ENCODE peak calls at places on chromosomes 7 and 10, in four cellular contexts. V is trophoblast cell; B is stomach; L is effector memory CD4-positive, alpha-beta T cell. K is an unnamed sample.

GRCh38 chr7:23298141-23298851 is 843 bp upstream of the MALSU1 start:
- DNase-seq in V (no peak), B (no peak), L (no peak), K (no peak)

GRCh38 chr7:5429253-5429856 is 5.7 kb upstream of the TNRC18 start:
- DNase-seq in V (no peak), B (peak), L (no peak), K (no peak)

GRCh38 chr7:100367676-100368613 is 5.3 kb upstream of the PILRA start:
- DNase-seq in V (no peak), B (no peak), L (no peak), K (no peak)

GRCh38 chr7:1283941-1284742 is 51.5 kb downstream of the UNCX start:
- DNase-seq in V (no peak), B (no peak), L (no peak), K (no peak)

GRCh38 chr7:55524558-55525310 is 47.6 kb downstream of the VOPP1 start:
- DNase-seq in V (no peak), B (peak), L (no peak), K (no peak)

GRCh38 chr10:133170092-133170491 is 10.1 kb downstream of the KNDC1 start:
- DNase-seq in V (no peak), B (peak), L (no peak), K (no peak)

GRCh38 chr10:44382131-44382858 is 2.6 kb downstream of the CXCL12 start:
- DNase-seq in V (no peak), B (peak), L (no peak), K (no peak)

GRCh38 chr7:122544463-122544862 is 154.5 kb downstream of the RNF133 start:
- DNase-seq in V (no peak), B (no peak), L (no peak), K (no peak)

GRCh38 chr10:84076047-84076388 is 63.3 kb upstream of the GHITM start:
- DNase-seq in V (no peak), B (no peak), L (no peak), K (no peak)

GRCh38 chr10:16787361-16787791 is 29.8 kb downstream of the RSU1 start:
- DNase-seq in V (no peak), B (no peak), L (peak), K (no peak)

GRCh38 chr7:92684274-92684673 is 94.1 kb upstream of the FAM133B start:
- DNase-seq in V (no peak), B (no peak), L (no peak), K (no peak)

GRCh38 chr10:85228726-85229125 is 900.3 kb downstream of the CCSER2 start:
- DNase-seq in V (no peak), B (no peak), L (no peak), K (no peak)

GRCh38 chr10:120949511-120950102 is 98.4 kb downstream of the WDR11 start:
- DNase-seq in V (no peak), B (no peak), L (no peak), K (no peak)

GRCh38 chr10:112950714-112951348 is 784 bp downstream of the TCF7L2 start:
- DNase-seq in V (peak), B (no peak), L (no peak), K (peak)

GRCh38 chr10:92594194-92594593 is 1.3 kb downstream of the KIF11 start:
- DNase-seq in V (no peak), B (no peak), L (no peak), K (peak)

GRCh38 chr7:151403764-151404163 is 6.1 kb downstream of the WDR86 start:
- DNase-seq in V (no peak), B (no peak), L (no peak), K (no peak)

GRCh38 chr10:122302315-122302714 is 31.2 kb downstream of the BTBD16 start:
- DNase-seq in V (no peak), B (no peak), L (no peak), K (no peak)

GRCh38 chr10:12507165-12507870 is 158.0 kb downstream of the CAMK1D start:
- DNase-seq in V (no peak), B (peak), L (no peak), K (peak)

GRCh38 chr7:132469681-132470080 is 106.6 kb downstream of the PLXNA4 start:
- DNase-seq in V (no peak), B (no peak), L (no peak), K (no peak)

GRCh38 chr10:69742928-69743602 is 58.6 kb upstream of the COL13A1 start:
- DNase-seq in V (no peak), B (no peak), L (no peak), K (no peak)

GRCh38 chr7:26440993-26441636 is 149.5 kb downstream of the SNX10 start:
- DNase-seq in V (no peak), B (no peak), L (no peak), K (no peak)

GRCh38 chr7:137934941-137935848 is 66.7 kb downstream of the CREB3L2 start:
- DNase-seq in V (no peak), B (no peak), L (no peak), K (no peak)
- H3K4me3 ChIP-seq in V (no peak), B (peak), L (peak), K (no peak)

DNA sequence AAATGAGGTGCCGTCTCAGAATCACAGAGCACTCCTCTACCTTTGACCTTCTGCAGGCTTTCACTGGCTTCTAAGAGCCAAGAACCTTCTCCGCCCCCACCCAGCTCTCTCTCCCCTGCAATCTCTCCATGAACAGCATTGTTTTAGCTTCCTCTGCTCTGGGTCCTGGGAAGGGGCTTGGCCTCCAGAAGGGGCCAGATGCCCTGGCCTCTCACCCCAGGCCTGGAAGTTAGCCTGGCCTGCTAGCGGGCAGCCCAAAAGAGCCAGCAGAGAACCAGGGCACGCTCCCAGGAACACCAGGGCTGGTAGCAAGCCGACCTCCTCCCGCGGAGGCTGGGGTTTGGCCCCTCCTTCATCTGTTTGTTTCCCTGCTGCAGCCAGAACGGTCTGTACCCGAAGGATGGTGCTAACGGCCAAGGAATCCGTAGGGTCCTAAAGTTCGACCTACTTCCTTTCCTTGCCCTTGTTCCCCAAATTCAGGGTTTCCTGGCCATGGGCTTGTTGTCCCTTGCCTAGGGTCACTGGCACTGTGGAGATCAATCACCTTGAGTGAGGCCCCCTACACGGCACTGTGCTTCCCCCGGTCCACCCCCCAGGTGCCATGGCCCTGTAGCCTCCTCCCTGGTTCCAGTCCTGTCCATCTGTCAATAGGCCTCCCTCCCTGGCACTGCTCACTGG is 18.7 kb upstream of the DDIT4 start:
- DNase-seq in V (no peak), B (peak), L (no peak), K (no peak)
- H3K4me3 ChIP-seq in V (no peak), B (no peak), L (peak), K (no peak)

GRCh38 chr7:37320840-37321468 is 127.7 kb downstream of the ELMO1 start:
- DNase-seq in V (peak), B (no peak), L (no peak), K (no peak)
- H3K4me3 ChIP-seq in V (no peak), B (no peak), L (no peak), K (no peak)

GRCh38 chr10:64732372-64732715 is 1211.1 kb downstream of the REEP3 start:
- DNase-seq in V (no peak), B (no peak), L (no peak), K (no peak)

GRCh38 chr10:64731016-64731415 is 1209.8 kb downstream of the REEP3 start:
- DNase-seq in V (no peak), B (no peak), L (no peak), K (no peak)

DNA sequence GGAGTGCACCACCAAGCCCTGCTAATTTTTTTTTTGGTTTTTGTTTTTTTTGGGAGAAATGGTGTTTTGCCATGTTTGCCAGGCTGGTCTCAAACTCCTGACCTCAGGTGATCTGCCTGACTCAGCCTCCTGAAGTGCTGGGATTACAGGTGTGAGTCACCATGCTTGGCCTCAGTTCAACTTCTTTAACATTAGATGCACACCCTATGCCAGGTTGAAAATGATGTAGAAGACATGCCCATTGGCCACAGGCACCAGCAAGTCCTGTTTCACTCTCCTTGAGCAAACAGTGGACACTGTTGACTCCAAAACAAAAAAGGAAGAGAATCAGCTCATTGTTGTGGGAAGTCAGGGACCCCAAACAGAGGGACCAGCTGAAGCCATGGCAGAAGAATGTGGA is 1205.3 kb downstream of the REEP3 start:
- DNase-seq in V (no peak), B (no peak), L (no peak), K (no peak)
- H3K4me3 ChIP-seq in V (no peak), B (no peak), L (no peak), K (no peak)

GRCh38 chr10:101137271-101137670 is 6.2 kb downstream of the TLX1 start:
- DNase-seq in V (no peak), B (no peak), L (no peak), K (no peak)
- H3K4me3 ChIP-seq in V (no peak), B (no peak), L (no peak), K (no peak)

GRCh38 chr7:20219062-20219445 is 1.9 kb upstream of the MACC1 start:
- DNase-seq in V (no peak), B (no peak), L (no peak), K (no peak)
- H3K4me3 ChIP-seq in V (no peak), B (no peak), L (no peak), K (no peak)